ENCODE peak calls at places on chromosome 16, in eight cellular contexts. X is thoracic aorta; K is A549; N is CD8-positive, alpha-beta T cell; T is stomach; I is upper lobe of right lung; M is ascending aorta; E is thyroid gland. D is an unnamed sample.

GRCh38 chr16:54121084-54121483 is 165.5 kb downstream of the IRX3 start:
- DNase-seq in E (no peak), I (no peak), K (no peak), T (no peak), N (no peak), M (no peak), X (no peak), D (no peak)

GRCh38 chr16:275041-275621 is 613 bp downstream of the RGS11 start:
- DNase-seq in T (no peak), N (peak; percentile 20), M (no peak), E (no peak), X (no peak), K (no peak), I (peak; percentile 63), D (no peak)

GRCh38 chr16:71933913-71934696 is 38.8 kb downstream of the IST1 start:
- DNase-seq in I (no peak), T (no peak), K (no peak), X (no peak), E (no peak), M (no peak), N (no peak), D (no peak)

GRCh38 chr16:56617212-56618085 is 8.1 kb upstream of the MT1E start:
- DNase-seq in K (no peak), M (no peak), T (peak; percentile 80), X (no peak), N (peak; percentile 42), E (peak; percentile 84), I (peak; percentile 86), D (peak; percentile 25)

GRCh38 chr16:64182985-64183384 is 938.9 kb downstream of the CDH11 start:
- DNase-seq in T (no peak), E (no peak), N (no peak), M (no peak), X (no peak), I (no peak), K (no peak), D (no peak)

GRCh38 chr16:16127469-16128116 is 95.7 kb downstream of the ABCC6 start:
- DNase-seq in K (peak; percentile 87), X (no peak), E (peak; percentile 82), N (peak; percentile 69), I (peak; percentile 72), M (no peak), T (peak; percentile 74), D (peak; percentile 21)

GRCh38 chr16:10514369-10515055 is 65.9 kb downstream of the EMP2 start:
- DNase-seq in T (peak; percentile 65), N (peak; percentile 46), M (no peak), I (no peak), K (peak; percentile 40), X (no peak), E (peak; percentile 57), D (peak; percentile 29)

GRCh38 chr16:22139732-22140131 is 22.6 kb upstream of the SDR42E2 start:
- DNase-seq in E (no peak), X (no peak), I (no peak), M (no peak), T (no peak), N (no peak), K (no peak), D (no peak)

GRCh38 chr16:35440875-35441274 is 1981.5 kb downstream of the TP53TG3F start:
- DNase-seq in N (no peak), T (no peak), X (no peak), I (no peak), K (no peak), E (no peak), M (no peak), D (no peak)

GRCh38 chr16:11131706-11132105 is 124.3 kb downstream of the SOCS1 start:
- DNase-seq in N (no peak), K (no peak), E (peak; percentile 92), I (no peak), T (no peak), X (no peak), M (no peak), D (no peak)

GRCh38 chr16:79810449-79811189 is 210.1 kb upstream of the MAF start:
- DNase-seq in I (no peak), T (no peak), X (no peak), M (no peak), N (no peak), K (no peak), E (no peak), D (no peak)

GRCh38 chr16:52247737-52248136 is 299.2 kb downstream of the TOX3 start:
- DNase-seq in E (no peak), I (no peak), M (no peak), N (no peak), T (no peak), K (no peak), X (no peak), D (no peak)

GRCh38 chr16:55056585-55057520 is 126.2 kb downstream of the IRX5 start:
- DNase-seq in K (peak; percentile 27), E (no peak), N (no peak), X (no peak), M (no peak), I (peak; percentile 42), T (no peak), D (no peak)

GRCh38 chr16:19232988-19233387 is 52.5 kb upstream of the CLEC19A start:
- DNase-seq in X (no peak), E (no peak), N (no peak), I (no peak), K (no peak), T (no peak), M (no peak), D (no peak)

GRCh38 chr16:89482824-89483220 is 7.5 kb downstream of the ANKRD11 start:
- DNase-seq in N (no peak), E (no peak), I (no peak), X (no peak), T (no peak), M (no peak), K (no peak), D (no peak)

GRCh38 chr16:89484088-89484501 is 6.3 kb downstream of the ANKRD11 start:
- DNase-seq in T (no peak), K (no peak), E (no peak), N (no peak), X (no peak), M (no peak), I (no peak), D (no peak)

GRCh38 chr16:89482087-89482823 is 8.1 kb downstream of the ANKRD11 start:
- DNase-seq in T (no peak), M (no peak), I (no peak), E (no peak), K (no peak), X (no peak), N (no peak), D (no peak)

GRCh38 chr16:89478576-89479221 is 11.7 kb downstream of the ANKRD11 start:
- DNase-seq in N (peak; percentile 25), E (no peak), T (no peak), M (no peak), I (no peak), X (no peak), K (no peak), D (no peak)

GRCh38 chr16:89481556-89481955 is 8.8 kb downstream of the ANKRD11 start:
- DNase-seq in E (no peak), I (no peak), N (no peak), M (no peak), T (no peak), K (no peak), X (no peak), D (no peak)
- H3K4me1 ChIP-seq in E (peaks cover 33% of the 10 kb centered on the region), I (peaks cover 89% of the 10 kb centered on the region), N (peaks cover 87% of the 10 kb centered on the region), M (no peaks in the 10 kb centered on the region), T (peaks cover 100% of the 10 kb centered on the region), K (peaks cover 77% of the 10 kb centered on the region), X (peaks cover 36% of the 10 kb centered on the region), D (peaks cover 80% of the 10 kb centered on the region)

GRCh38 chr16:85310868-85311585 is 198.8 kb upstream of the CIBAR2 start:
- DNase-seq in I (no peak), K (no peak), X (no peak), E (peak; percentile 67), M (no peak), T (no peak), N (peak; percentile 39), D (no peak)
- H3K4me1 ChIP-seq in I (peaks cover 25% of the 10 kb centered on the region), K (peaks cover under 1% of the 10 kb centered on the region), X (peaks cover 5% of the 10 kb centered on the region), E (peaks cover 86% of the 10 kb centered on the region), M (peaks cover 3% of the 10 kb centered on the region), T (peaks cover 87% of the 10 kb centered on the region), N (peaks cover 63% of the 10 kb centered on the region), D (peaks cover 9% of the 10 kb centered on the region)

GRCh38 chr16:73053038-73053378 is 5.1 kb upstream of the ZFHX3 start:
- DNase-seq in E (no peak), I (no peak), K (no peak), N (no peak), X (no peak), M (no peak), T (no peak), D (no peak)

GRCh38 chr16:73050115-73051099 is 2.5 kb upstream of the ZFHX3 start:
- DNase-seq in N (no peak), M (no peak), E (peak; percentile 72), K (no peak), T (no peak), X (no peak), I (no peak), D (no peak)

GRCh38 chr16:73052441-73053030 is 4.6 kb upstream of the ZFHX3 start:
- DNase-seq in I (no peak), N (no peak), E (no peak), T (no peak), X (no peak), M (no peak), K (no peak), D (no peak)

GRCh38 chr16:73051903-73052302 is 4.0 kb upstream of the ZFHX3 start:
- DNase-seq in M (no peak), I (no peak), N (no peak), X (no peak), K (no peak), T (no peak), E (no peak), D (no peak)

DNA sequence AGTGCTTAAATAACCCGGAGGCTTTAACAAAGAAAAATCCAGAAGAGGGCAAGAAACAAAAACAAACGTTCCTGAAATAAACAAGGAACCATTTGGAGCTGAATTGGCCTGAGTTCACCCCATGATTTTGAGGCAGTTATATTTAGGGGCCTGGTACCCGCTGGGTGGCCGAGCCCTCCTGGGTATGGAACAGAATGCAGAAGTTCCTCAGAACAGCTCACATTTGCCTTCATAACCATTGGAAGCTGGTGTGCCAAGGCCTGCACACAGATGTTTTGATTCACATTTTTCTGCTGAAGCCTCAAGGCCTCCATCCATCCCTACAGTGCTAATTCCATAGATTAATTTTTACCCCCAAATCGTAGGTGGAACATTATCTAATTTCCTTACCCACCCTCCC is 3.3 kb upstream of the ZFHX3 start:
- DNase-seq in T (no peak), E (no peak), N (no peak), M (no peak), K (no peak), X (no peak), I (no peak), D (no peak)
- H3K4me1 ChIP-seq in T (peaks cover 83% of the 10 kb centered on the region), E (peaks cover 78% of the 10 kb centered on the region), N (no peaks in the 10 kb centered on the region), M (peaks cover 15% of the 10 kb centered on the region), K (peaks cover 67% of the 10 kb centered on the region), X (peaks cover 57% of the 10 kb centered on the region), I (peaks cover 57% of the 10 kb centered on the region), D (no peaks in the 10 kb centered on the region)

DNA sequence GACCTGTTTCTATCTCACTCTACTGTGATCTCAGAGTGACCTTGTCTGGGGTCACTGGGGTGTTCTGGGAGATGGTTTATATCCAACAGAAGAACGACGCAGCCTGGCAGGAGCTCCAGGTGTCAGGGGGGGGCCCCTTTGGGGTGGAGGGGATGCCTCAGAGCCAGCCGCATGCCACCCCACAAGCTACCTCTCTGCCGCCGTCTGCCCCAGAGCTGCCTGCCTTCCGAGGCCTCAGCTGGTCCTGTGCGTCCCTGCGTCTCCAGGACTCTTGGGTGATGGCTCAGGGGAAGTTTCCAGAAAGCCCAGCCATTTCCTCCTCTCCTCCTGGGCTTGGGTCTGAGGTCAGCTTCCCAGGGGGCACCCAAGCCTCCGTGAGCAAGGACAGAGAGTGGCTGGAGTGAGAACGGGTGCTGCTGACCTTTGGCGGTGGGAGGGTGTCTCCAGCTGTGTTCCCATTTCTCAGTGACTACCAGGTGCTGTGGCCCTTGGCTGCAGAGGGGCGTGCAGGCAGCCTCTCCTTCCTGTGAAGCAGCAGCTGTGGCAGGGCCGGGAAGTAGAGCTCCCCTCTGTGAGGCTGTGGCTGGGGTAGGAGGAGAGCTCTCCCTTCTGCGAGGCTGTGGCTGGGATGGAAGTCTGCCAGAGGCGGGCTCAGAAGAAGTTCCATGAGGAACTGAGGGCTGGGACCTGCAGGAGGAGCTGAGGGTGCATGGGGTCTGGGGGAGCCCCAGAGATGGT is 19.8 kb downstream of the JPH3 start:
- DNase-seq in K (no peak), X (no peak), E (no peak), I (no peak), N (no peak), M (no peak), T (no peak), D (no peak)
- H3K4me1 ChIP-seq in K (no peaks in the 10 kb centered on the region), X (no peaks in the 10 kb centered on the region), E (no peaks in the 10 kb centered on the region), I (no peaks in the 10 kb centered on the region), N (no peaks in the 10 kb centered on the region), M (no peaks in the 10 kb centered on the region), T (no peaks in the 10 kb centered on the region), D (no peaks in the 10 kb centered on the region)